ENCODE peak calls at places on chromosomes 16 and 17, in ten cellular contexts. R is astrocyte of the cerebellum, G is progenitor cell of endocrine pancreas, O is fibroblast of lung, E is retinal pigment epithelial cell, P is foreskin keratinocyte, M is fibroblast of pulmonary artery, H is left ventricle myocardium inferior, T is BE2C, A is brain microvascular endothelial cell. X is an unnamed sample.

GRCh38 chr16:47018223-47018891 is 44.9 kb upstream of the DNAJA2 start:
- DNase-seq in R (no peak), M (peak; percentile 22), H (no peak), O (peak; percentile 13), A (peak; percentile 7), E (no peak), G (peak; percentile 35), P (no peak), T (peak; percentile 56), X (no peak)

GRCh38 chr17:74757931-74758845 is 9.8 kb downstream of the NHERF1 start:
- DNase-seq in M (peak; percentile 43), A (no peak), R (no peak), E (no peak), O (no peak), T (peak; percentile 51), G (no peak), H (peak; percentile 45), P (no peak), X (no peak)

GRCh38 chr16:5633845-5634440 is 536.3 kb upstream of the EEF2KMT start:
- DNase-seq in G (no peak), R (peak; percentile 6), M (peak; percentile 21), P (no peak), H (no peak), E (no peak), O (peak; percentile 8), T (no peak), A (peak; percentile 0), X (no peak)

GRCh38 chr17:73199751-73200317 is 7.0 kb downstream of the COG1 start:
- DNase-seq in O (no peak), A (no peak), E (no peak), M (no peak), G (no peak), R (no peak), T (no peak), P (no peak), H (no peak), X (no peak)

GRCh38 chr16:85284138-85284897 is 172.0 kb upstream of the CIBAR2 start:
- DNase-seq in O (no peak), R (no peak), E (no peak), P (no peak), H (no peak), G (no peak), M (no peak), T (no peak), A (no peak), X (no peak)

GRCh38 chr17:1580979-1581676 is 18.5 kb upstream of the PITPNA start:
- DNase-seq in R (no peak), A (no peak), G (no peak), O (no peak), E (no peak), H (no peak), M (no peak), T (no peak), P (no peak), X (no peak)

GRCh38 chr17:2853722-2854580 is 57.7 kb downstream of the RAP1GAP2 start:
- DNase-seq in G (peak; percentile 56), H (peak; percentile 36), T (peak; percentile 27), P (peak; percentile 22), O (peak; percentile 24), E (no peak), R (no peak), M (no peak), A (no peak), X (no peak)

GRCh38 chr17:41957058-41957868 is 9.3 kb upstream of the CNP start:
- DNase-seq in P (no peak), G (no peak), R (no peak), A (no peak), H (no peak), T (no peak), O (no peak), M (peak; percentile 70), E (no peak), X (no peak)

GRCh38 chr17:54172096-54172495 is 349.4 kb downstream of the KIF2B start:
- DNase-seq in O (no peak), R (no peak), P (no peak), G (no peak), M (no peak), T (no peak), H (no peak), A (no peak), E (no peak), X (no peak)

GRCh38 chr17:54177606-54178308 is 355.0 kb downstream of the KIF2B start:
- DNase-seq in G (no peak), A (no peak), O (no peak), P (peak; percentile 38), M (no peak), H (no peak), T (no peak), E (no peak), R (no peak), X (no peak)

DNA sequence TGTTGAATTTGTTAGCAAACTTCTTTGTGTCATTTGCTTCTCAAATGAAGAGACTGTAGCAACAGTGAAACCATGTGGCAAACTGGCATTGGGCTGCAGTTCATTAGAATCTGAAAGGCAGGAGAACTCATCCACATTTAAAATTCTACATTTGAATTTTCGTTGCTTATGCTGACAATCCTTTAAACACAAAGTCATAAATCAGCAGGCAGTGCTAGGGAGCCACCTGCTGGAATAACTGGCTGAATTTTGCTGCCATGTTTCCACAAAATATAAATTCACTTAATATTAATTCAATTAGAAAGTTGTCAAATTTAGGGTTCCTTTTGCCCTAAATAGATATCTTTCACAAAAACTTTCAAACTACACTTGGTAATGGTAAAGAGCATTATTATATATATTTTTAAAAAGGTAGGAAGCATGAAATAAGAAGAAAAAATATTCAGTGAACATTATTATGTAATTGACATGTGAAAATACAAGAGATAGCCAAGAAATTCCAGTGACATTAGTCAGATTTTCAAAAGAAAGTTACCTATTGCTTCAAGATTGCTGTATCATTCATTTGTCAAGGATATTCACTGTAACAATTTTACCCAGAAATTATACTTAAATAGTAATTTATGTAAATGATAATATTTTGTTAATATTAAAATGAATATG is 350.1 kb downstream of the KIF2B start:
- DNase-seq in R (peak; percentile 6), O (no peak), M (peak; percentile 35), A (peak; percentile 3), P (peak; percentile 21), H (no peak), E (no peak), T (peak; percentile 23), G (no peak), X (no peak)
- TF ChIP-seq CTCF in R (peak; percentile 64), O (peak; percentile 40), M (peak; percentile 45), A (peak; percentile 62), P (peak; percentile 88), H (peak; percentile 49), E (peak; percentile 61), T (peak; percentile 74), G (peak; percentile 65), X (no peak)

GRCh38 chr16:15585956-15586355 is 57.0 kb downstream of the MARF1 start:
- DNase-seq in O (no peak), M (no peak), E (no peak), A (no peak), T (no peak), P (no peak), G (no peak), R (no peak), H (no peak), X (no peak)

GRCh38 chr16:15583526-15583925 is 59.4 kb downstream of the MARF1 start:
- DNase-seq in M (no peak), T (no peak), E (no peak), O (no peak), H (no peak), G (no peak), P (no peak), A (no peak), R (no peak), X (no peak)

GRCh38 chr16:15576960-15577958 is 65.7 kb downstream of the MARF1 start:
- DNase-seq in P (no peak), T (peak; percentile 95), H (no peak), A (no peak), R (no peak), M (no peak), E (no peak), G (no peak), O (no peak), X (no peak)

GRCh38 chr16:15578824-15579223 is 64.1 kb downstream of the MARF1 start:
- DNase-seq in T (no peak), O (no peak), A (no peak), M (no peak), P (no peak), E (no peak), H (no peak), R (no peak), G (no peak), X (no peak)

DNA sequence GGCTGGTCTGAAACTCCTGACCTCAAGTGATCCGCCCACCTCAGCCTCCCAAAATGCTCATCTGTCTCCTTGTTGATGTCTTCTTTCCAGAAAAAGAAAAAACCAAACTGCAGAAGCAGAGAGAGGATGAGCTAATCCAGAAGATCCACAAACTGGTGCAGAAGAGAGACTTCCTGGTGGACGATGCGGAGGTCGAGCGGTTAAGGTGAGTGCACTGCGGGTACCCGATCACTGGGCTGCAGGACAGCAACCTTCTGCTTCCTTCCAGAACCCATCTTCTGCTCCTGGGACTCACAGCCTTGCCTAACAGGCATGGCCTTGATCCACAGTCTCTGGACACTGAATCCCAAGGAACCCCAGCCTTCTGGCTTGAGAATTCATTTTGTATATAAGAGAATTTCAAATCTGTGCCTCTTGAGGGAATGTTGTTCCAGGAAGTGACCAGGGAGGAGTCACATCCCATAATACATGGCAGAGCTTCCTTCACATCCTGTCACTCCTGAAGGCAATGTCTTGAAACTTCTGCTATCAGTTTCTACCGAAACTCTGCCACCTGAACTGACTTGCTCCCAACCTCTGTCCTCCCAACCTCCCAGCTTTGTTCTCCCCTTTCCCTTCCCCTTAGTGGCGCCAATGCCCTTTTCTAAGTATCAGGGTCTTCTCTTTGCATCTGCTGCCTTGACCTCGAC is 61.7 kb downstream of the MARF1 start:
- DNase-seq in G (no peak), M (no peak), P (no peak), A (no peak), H (no peak), T (no peak), R (no peak), O (no peak), E (no peak), X (no peak)
- TF ChIP-seq CTCF in G (no peak), M (no peak), P (no peak), A (no peak), H (no peak), T (no peak), R (no peak), O (no peak), E (no peak), X (no peak)

DNA sequence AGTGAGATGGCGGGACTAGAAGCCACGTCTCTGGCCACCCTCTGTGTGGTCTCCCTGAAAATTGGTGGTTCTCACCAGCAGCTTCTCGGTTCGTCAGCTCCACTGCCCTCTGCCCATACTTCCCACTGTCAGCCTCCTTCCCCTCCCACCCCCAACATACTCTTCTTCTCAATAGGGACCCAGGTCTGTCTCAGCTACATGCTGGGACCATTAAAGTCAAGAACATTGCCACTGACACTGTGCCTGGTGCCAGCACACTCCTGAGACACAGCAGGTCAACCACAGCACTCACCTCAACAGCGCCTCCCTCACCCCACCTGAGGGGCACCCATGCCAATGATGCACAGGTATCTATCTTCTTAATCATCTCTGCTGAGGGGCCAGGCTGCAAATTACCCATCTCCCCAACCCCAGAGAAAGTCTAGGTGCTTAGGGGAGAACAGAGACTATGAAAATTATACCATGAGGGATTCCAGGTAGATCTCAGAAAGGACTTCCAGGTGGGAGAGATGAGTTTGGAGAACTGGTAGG is 1.3 kb downstream of the PLXDC1 start:
- DNase-seq in G (no peak), E (no peak), O (no peak), P (no peak), R (no peak), M (no peak), T (no peak), H (no peak), A (no peak), X (no peak)
- TF ChIP-seq CTCF in G (no peak), E (no peak), O (no peak), P (no peak), R (no peak), M (no peak), T (no peak), H (no peak), A (no peak), X (no peak)

GRCh38 chr16:56279132-56279531 is 87.8 kb downstream of the GNAO1 start:
- DNase-seq in A (no peak), M (no peak), T (no peak), P (no peak), R (no peak), H (no peak), O (no peak), E (no peak), G (no peak), X (peak; percentile 25)

GRCh38 chr16:56275801-56276200 is 84.5 kb downstream of the GNAO1 start:
- DNase-seq in G (no peak), T (no peak), R (no peak), O (no peak), A (no peak), M (no peak), P (no peak), H (no peak), E (no peak), X (no peak)

GRCh38 chr16:56275076-56275475 is 83.8 kb downstream of the GNAO1 start:
- DNase-seq in R (no peak), M (no peak), O (peak; percentile 66), H (no peak), G (no peak), P (no peak), E (no peak), T (no peak), A (no peak), X (no peak)

GRCh38 chr16:56278196-56278855 is 87.0 kb downstream of the GNAO1 start:
- DNase-seq in P (no peak), T (no peak), R (no peak), A (no peak), O (no peak), M (no peak), G (no peak), E (no peak), H (no peak), X (no peak)

DNA sequence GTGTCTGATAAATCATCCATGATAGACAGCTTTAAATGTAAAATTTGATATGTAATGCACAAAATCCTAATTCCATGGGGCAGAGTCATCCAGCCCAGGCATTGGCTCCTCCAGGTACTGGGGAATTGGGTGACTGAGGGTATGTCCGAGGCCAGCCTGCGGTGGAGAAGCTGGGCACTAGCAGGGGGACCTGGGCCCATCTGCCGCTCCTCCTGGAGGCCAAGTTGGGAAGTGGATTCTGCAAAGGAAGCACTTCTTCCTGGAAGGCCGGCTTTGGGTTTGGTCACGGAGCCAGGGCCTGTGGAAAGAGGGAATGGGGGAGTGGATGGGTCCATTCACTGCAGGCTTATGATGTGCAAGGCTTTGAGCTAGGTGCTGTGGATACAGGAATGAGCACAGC is 85.8 kb downstream of the GNAO1 start:
- DNase-seq in E (no peak), P (no peak), G (no peak), T (peak; percentile 60), H (no peak), R (no peak), O (no peak), A (no peak), M (no peak), X (no peak)
- TF ChIP-seq CTCF in E (peak; percentile 25), P (no peak), G (peak; percentile 43), T (peak; percentile 67), H (peak; percentile 21), R (peak; percentile 27), O (no peak), A (peak; percentile 65), M (peak; percentile 18), X (no peak)